ENCODE peak calls at places on chromosomes 6 and 20, in five cellular contexts. G, O, Y, U and Q are unnamed samples.

GRCh38 chr20:34190679-34191090 is 50.5 kb upstream of the ASIP start:
- DNase-seq in U (peak), O (peak), G (peak), Y (peak), Q (peak)

GRCh38 chr6:169858293-169858934 is 107.0 kb downstream of the ERMARD start:
- DNase-seq in G (no peak), O (no peak), U (no peak), Y (no peak), Q (no peak)

GRCh38 chr6:142301421-142302391 is at the start of gene ADGRG6:
- DNase-seq in G (no peak), Y (peak), U (no peak), O (no peak), Q (no peak)

GRCh38 chr6:50123686-50124085 is 74.0 kb upstream of the DEFB112 start:
- DNase-seq in G (no peak), O (no peak), U (no peak), Y (no peak), Q (no peak)

GRCh38 chr6:69792292-69792691 is 4.5 kb downstream of the LMBRD1 start:
- DNase-seq in Y (no peak), O (no peak), U (no peak), G (no peak), Q (no peak)

GRCh38 chr20:38084425-38084951 is 50.9 kb downstream of the RPRD1B start:
- DNase-seq in Y (no peak), G (no peak), O (no peak), U (no peak), Q (no peak)

GRCh38 chr20:44092551-44093248 is 94.3 kb downstream of the JPH2 start:
- DNase-seq in Y (no peak), U (no peak), O (no peak), G (peak), Q (no peak)

GRCh38 chr6:24910850-24911712 is 24.7 kb downstream of the RIPOR2 start:
- DNase-seq in U (peak), Y (no peak), O (no peak), G (no peak), Q (no peak)

GRCh38 chr6:42914546-42914945 is 1.3 kb upstream of the PTCRA start:
- DNase-seq in U (no peak), Y (no peak), G (no peak), O (no peak), Q (no peak)